ENCODE peak calls at places on chromosomes 4 and X, in five cellular contexts. N, O, V, S and R are unnamed samples.

GRCh38 chr4:41258783-41259182 is 2.1 kb downstream of the UCHL1 start:
- DNase-seq in N (peak; percentile 18), O (no peak), V (peak; percentile 6), S (peak; percentile 54), R (peak; percentile 56)

GRCh38 chr4:127623755-127624087 is 9.0 kb upstream of the INTU start:
- DNase-seq in N (no peak), O (no peak), V (no peak), S (no peak), R (no peak)

GRCh38 chrX:45668686-45669443 is 468.2 kb upstream of the DIPK2B start:
- DNase-seq in N (no peak), O (no peak), V (no peak), S (no peak), R (peak; percentile 78)

GRCh38 chr4:122822466-122822865 is 4.2 kb upstream of the FGF2 start:
- DNase-seq in N (no peak), O (no peak), V (no peak), S (no peak), R (no peak)

GRCh38 chr4:87679449-87680169 is 29.5 kb downstream of the DMP1 start:
- DNase-seq in N (peak; percentile 48), O (peak; percentile 2), V (peak; percentile 57), S (peak; percentile 59), R (peak; percentile 48)

GRCh38 chr4:86359944-86360478 is at the start of gene MAPK10:
- DNase-seq in N (no peak), O (peak; percentile 62), V (peak; percentile 12), S (peak; percentile 76), R (no peak)

GRCh38 chr4:102869569-102870227 is 906 bp downstream of the CISD2 start:
- DNase-seq in N (no peak), O (no peak), V (no peak), S (no peak), R (no peak)

GRCh38 chr4:119209077-119209476 is 3.4 kb upstream of the USP53 start:
- DNase-seq in N (peak; percentile 18), O (no peak), V (peak; percentile 58), S (no peak), R (peak; percentile 95)

GRCh38 chr4:131764730-131765129 is 1384.4 kb upstream of the PCDH10 start:
- DNase-seq in N (no peak), O (no peak), V (no peak), S (no peak), R (no peak)

GRCh38 chrX:69020316-69020715 is 144.9 kb downstream of the PJA1 start:
- DNase-seq in N (no peak), O (no peak), V (no peak), S (no peak), R (no peak)

GRCh38 chrX:739611-740010 is 109.0 kb downstream of the SHOX start:
- DNase-seq in N (no peak), O (no peak), V (no peak), S (no peak), R (no peak)

GRCh38 chr4:103054030-103054429 is 22.5 kb downstream of the SLC9B2 start:
- DNase-seq in N (peak; percentile 4), O (no peak), V (no peak), S (no peak), R (no peak)

GRCh38 chr4:4912155-4912554 is 52.7 kb downstream of the MSX1 start:
- DNase-seq in N (no peak), O (no peak), V (no peak), S (no peak), R (no peak)

GRCh38 chr4:18957721-18958120 is 936.2 kb upstream of the LCORL start:
- DNase-seq in N (no peak), O (no peak), V (no peak), S (no peak), R (no peak)

GRCh38 chr4:67934628-67935027 is 28.7 kb downstream of the TMPRSS11A start:
- DNase-seq in N (no peak), O (no peak), V (no peak), S (no peak), R (no peak)

GRCh38 chrX:41761169-41761568 is 37.2 kb downstream of the GPR82 start:
- DNase-seq in N (no peak), O (no peak), V (no peak), S (no peak), R (no peak)

GRCh38 chr4:121711263-121712000 is 14.7 kb upstream of the ANXA5 start:
- DNase-seq in N (peak; percentile 70), O (no peak), V (peak; percentile 91), S (peak; percentile 65), R (peak; percentile 77)

GRCh38 chrX:116318672-116319071 is 117.7 kb upstream of the SLC6A14 start:
- DNase-seq in N (no peak), O (no peak), V (no peak), S (no peak), R (no peak)

GRCh38 chr4:138666366-138666765 is 349.2 kb upstream of the NOCT start:
- DNase-seq in N (no peak), O (no peak), V (no peak), S (no peak), R (no peak)

GRCh38 chrX:107672955-107673378 is 44.7 kb downstream of the PRPS1 start:
- DNase-seq in N (peak; percentile 28), O (no peak), V (peak; percentile 80), S (peak; percentile 67), R (peak; percentile 63)

GRCh38 chrX:20118065-20118824 is 1.5 kb upstream of the MAP7D2 start:
- DNase-seq in N (no peak), O (no peak), V (no peak), S (no peak), R (no peak)

GRCh38 chrX:45527834-45528233 is 327.2 kb upstream of the DIPK2B start:
- DNase-seq in N (no peak), O (no peak), V (no peak), S (no peak), R (no peak)

GRCh38 chr4:156377036-156377700 is 423.5 kb upstream of the CTSO start:
- DNase-seq in N (no peak), O (no peak), V (no peak), S (no peak), R (no peak)

GRCh38 chr4:60396680-60397079 is 803.4 kb upstream of the ADGRL3 start:
- DNase-seq in N (no peak), O (no peak), V (no peak), S (peak; percentile 2), R (no peak)

GRCh38 chr4:76410621-76411020 is 10.3 kb downstream of the CCDC158 start:
- DNase-seq in N (no peak), O (no peak), V (no peak), S (no peak), R (no peak)

GRCh38 chr4:29553842-29554241 is 1166.3 kb upstream of the PCDH7 start:
- DNase-seq in N (no peak), O (no peak), V (no peak), S (no peak), R (peak; percentile 7)

GRCh38 chr4:47686294-47686872 is 151.5 kb downstream of the CORIN start:
- DNase-seq in N (peak; percentile 35), O (peak; percentile 13), V (peak; percentile 69), S (peak; percentile 42), R (peak; percentile 43)

GRCh38 chrX:119784747-119785446 is 6.5 kb downstream of the RPL39 start:
- DNase-seq in N (no peak), O (no peak), V (peak; percentile 58), S (peak; percentile 47), R (no peak)

GRCh38 chrX:12843668-12844279 is 23.1 kb upstream of the TLR7 start:
- DNase-seq in N (peak; percentile 95), O (peak; percentile 85), V (no peak), S (no peak), R (no peak)

GRCh38 chr4:68271851-68272756 is 26.6 kb upstream of the TMPRSS11B start:
- DNase-seq in N (peak; percentile 56), O (no peak), V (peak; percentile 57), S (peak; percentile 46), R (peak; percentile 21)

GRCh38 chr4:3871181-3871852 is 105.1 kb downstream of the ADRA2C start:
- DNase-seq in N (no peak), O (no peak), V (peak; percentile 7), S (peak; percentile 84), R (no peak)

GRCh38 chrX:103215037-103215767 is at the start of gene BEX4:
- DNase-seq in N (no peak), O (no peak), V (peak; percentile 93), S (peak; percentile 87), R (peak; percentile 6)

GRCh38 chrX:3142259-3143042 is 101.2 kb downstream of the ARSF start:
- DNase-seq in N (no peak), O (no peak), V (peak; percentile 1), S (no peak), R (peak; percentile 28)

GRCh38 chr4:40507977-40508376 is 121.7 kb downstream of the RBM47 start:
- DNase-seq in N (no peak), O (no peak), V (no peak), S (peak; percentile 14), R (no peak)

GRCh38 chr4:55475394-55476243 is 71.1 kb downstream of the CLOCK start:
- DNase-seq in N (no peak), O (peak; percentile 4), V (no peak), S (no peak), R (no peak)

GRCh38 chr4:154720123-154720522 is 23.7 kb upstream of the LRAT start:
- DNase-seq in N (no peak), O (no peak), V (no peak), S (no peak), R (peak; percentile 45)
- TF ChIP-seq POLR2AphosphoS5 in N (no peak), O (no peak), V (no peak), S (no peak), R (no peak)

DNA sequence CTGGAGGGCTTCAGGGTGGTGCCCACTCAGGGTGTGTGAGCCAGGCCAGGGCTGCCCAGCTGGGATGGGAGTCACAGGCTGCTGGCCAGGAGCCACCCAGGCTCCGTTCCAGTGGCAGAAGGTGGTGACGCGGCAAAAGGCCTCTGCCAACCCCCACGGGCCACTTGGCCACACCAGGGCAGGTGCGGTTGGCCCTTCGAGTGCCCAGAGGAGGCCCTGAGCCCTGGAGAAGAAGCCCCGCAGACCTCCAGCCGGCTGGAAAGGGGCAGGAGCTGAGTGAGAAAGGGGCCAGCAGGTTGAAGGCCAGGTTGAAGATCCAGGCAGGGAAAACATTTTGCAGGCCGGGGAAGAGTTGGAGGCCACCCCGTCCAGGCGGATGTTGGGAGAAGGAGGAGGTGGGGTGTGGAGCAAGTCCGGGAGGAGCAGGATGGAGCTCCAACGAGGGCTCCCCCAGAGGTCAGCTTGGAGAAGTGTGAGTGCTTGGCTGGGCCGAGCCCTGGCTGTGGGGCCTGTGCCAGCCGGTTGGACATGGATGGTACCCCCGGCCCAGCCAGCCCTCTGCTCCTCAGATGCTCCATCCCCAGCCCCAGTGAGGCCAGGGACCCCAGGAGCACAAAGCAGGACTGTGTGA is 2.8 kb upstream of the CPLX1 start:
- DNase-seq in N (peak; percentile 49), O (no peak), V (peak; percentile 27), S (peak; percentile 61), R (no peak)
- TF ChIP-seq ZBTB33 in N (no peak), O (no peak), V (no peak), S (no peak), R (no peak)

DNA sequence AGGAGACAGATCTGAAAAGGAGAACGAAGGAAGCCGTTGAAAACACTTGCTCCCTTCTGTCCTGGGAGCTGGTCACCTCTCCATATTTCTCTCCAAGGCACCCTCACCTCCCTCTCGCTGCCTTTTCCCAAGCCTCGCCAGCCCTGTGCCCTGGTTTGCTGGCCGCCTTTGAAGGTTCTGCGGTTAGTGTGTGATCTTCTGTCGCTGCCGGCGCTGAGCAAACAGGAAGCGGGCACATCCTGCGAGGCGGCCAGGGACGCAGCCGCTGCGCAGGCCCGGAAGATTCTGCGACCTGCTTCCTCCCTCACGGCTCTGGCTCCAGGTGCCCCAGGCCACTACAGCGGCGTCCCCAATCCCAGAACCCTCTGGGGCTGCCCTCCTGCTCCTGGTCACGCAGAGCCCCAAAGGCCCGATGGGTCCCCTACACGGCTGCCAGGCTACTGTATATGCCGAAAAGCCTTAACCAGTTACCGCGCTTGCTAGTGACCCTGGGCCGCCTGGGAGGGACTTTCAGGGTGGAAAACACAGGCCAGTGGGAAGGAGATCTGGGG is 2.5 kb upstream of the SASH3 start:
- DNase-seq in N (peak; percentile 19), O (no peak), V (no peak), S (no peak), R (no peak)
- TF ChIP-seq POLR2AphosphoS5 in N (no peak), O (peak; percentile 47), V (no peak), S (no peak), R (no peak)

GRCh38 chrX:17692709-17693346 is 44.5 kb upstream of the SCML1 start:
- DNase-seq in N (no peak), O (no peak), V (peak; percentile 1), S (no peak), R (no peak)
- TF ChIP-seq ZBTB33 in N (no peak), O (no peak), V (no peak), S (no peak), R (no peak)